ENCODE peak calls at places on chromosome 2, in nine cellular contexts. M is stimulated activated CD4-positive, alpha-beta T cell treated with anti-CD3 and anti-CD28 coated beads, TNF-alpha, amount 100 ng/mL, for 48 hours; L is cardiac fibroblast; G is T-helper 1 cell; P is effector memory CD8-positive, alpha-beta T cell; Y is neural progenitor cell; E is AG09319; N is heart right ventricle; O is SW480. C is an unnamed sample.
A peak's percentile ranks its signal among the peaks of the same experiment; 100 is the strongest.

GRCh38 chr2:62495777-62496176 is 10.2 kb downstream of the TMEM17 start:
- DNase-seq in Y (no peak), G (no peak), M (no peak), L (no peak), N (no peak), E (no peak), O (no peak), P (no peak), C (no peak)

GRCh38 chr2:176709991-176710390 is 440.7 kb downstream of the MTX2 start:
- DNase-seq in L (no peak), G (no peak), Y (no peak), M (no peak), N (no peak), E (no peak), P (no peak), O (no peak), C (no peak)

GRCh38 chr2:22826658-22827165 is 558.3 kb upstream of the KLHL29 start:
- DNase-seq in E (no peak), N (no peak), P (no peak), O (no peak), L (no peak), Y (no peak), M (no peak), G (no peak), C (no peak)

GRCh38 chr2:136137982-136138381 is 20.0 kb upstream of the CXCR4 start:
- DNase-seq in G (no peak), L (no peak), O (no peak), Y (no peak), P (no peak), N (no peak), E (no peak), M (no peak), C (no peak)

GRCh38 chr2:58972737-58973136 is 731.6 kb upstream of the FANCL start:
- DNase-seq in G (no peak), M (no peak), L (no peak), Y (no peak), N (no peak), O (no peak), P (no peak), E (no peak), C (no peak)

GRCh38 chr2:62042944-62043343 is 137.5 kb downstream of the COMMD1 start:
- DNase-seq in E (no peak), G (no peak), O (no peak), M (no peak), N (no peak), L (peak; percentile 14), P (no peak), Y (no peak), C (no peak)

GRCh38 chr2:166361351-166362153 is 14.2 kb downstream of the SCN9A start:
- DNase-seq in N (no peak), O (peak; percentile 52), M (no peak), P (no peak), Y (peak; percentile 43), E (no peak), L (peak; percentile 68), G (no peak), C (no peak)

GRCh38 chr2:144519934-144520717 is at the start of gene ZEB2:
- DNase-seq in M (no peak), Y (peak; percentile 89), P (peak; percentile 46), E (peak; percentile 84), G (no peak), N (peak; percentile 72), O (peak; percentile 29), L (peak; percentile 81), C (peak; percentile 51)

GRCh38 chr2:16729335-16729734 is 63.7 kb upstream of the CYRIA start:
- DNase-seq in Y (no peak), N (no peak), G (no peak), O (no peak), L (no peak), P (no peak), M (no peak), E (no peak), C (no peak)

GRCh38 chr2:205776139-205776538 is 93.8 kb downstream of the NRP2 start:
- DNase-seq in O (peak; percentile 30), N (peak; percentile 37), Y (peak; percentile 85), M (peak; percentile 22), G (no peak), P (no peak), E (no peak), L (peak; percentile 50), C (no peak)